ENCODE peak calls at places on chromosomes 16 and 17, in four cellular contexts. One of them, this sample, is unnamed. For H3K9me3, the result is how much of the 10 kb centered on the place peaks cover.

GRCh38 chr16:2785101-2785991 is 2.0 kb downstream of the PRSS33 start:
- DNase-seq in A549: no peak
- DNase-seq in body of pancreas: no peak
- DNase-seq in neuronal stem cell: no peak
- DNase-seq in this sample: no peak

GRCh38 chr16:66405057-66405783 is 21.9 kb upstream of the BEAN1 start:
- DNase-seq in neuronal stem cell: no peak
- DNase-seq in body of pancreas: no peak
- DNase-seq in A549: no peak
- DNase-seq in this sample: no peak

GRCh38 chr17:82882715-82883446 is 43.1 kb upstream of the ZNF750 start:
- DNase-seq in body of pancreas: peak
- DNase-seq in A549: no peak
- DNase-seq in neuronal stem cell: no peak
- DNase-seq in this sample: no peak

GRCh38 chr17:13885953-13886889 is 183.1 kb upstream of the COX10 start:
- DNase-seq in A549: no peak
- DNase-seq in neuronal stem cell: no peak
- DNase-seq in body of pancreas: no peak
- DNase-seq in this sample: no peak

GRCh38 chr17:73998246-73999220 is 204.9 kb upstream of the RPL38 start:
- DNase-seq in neuronal stem cell: no peak
- DNase-seq in body of pancreas: peak
- DNase-seq in A549: peak
- DNase-seq in this sample: peak

GRCh38 chr16:89407925-89408300 is 82.4 kb downstream of the ANKRD11 start:
- DNase-seq in body of pancreas: no peak
- DNase-seq in neuronal stem cell: no peak
- DNase-seq in A549: no peak
- DNase-seq in this sample: no peak

GRCh38 chr16:59633996-59634579 is 900.0 kb upstream of the GOT2 start:
- DNase-seq in body of pancreas: no peak
- DNase-seq in A549: no peak
- DNase-seq in neuronal stem cell: no peak
- DNase-seq in this sample: peak

GRCh38 chr17:58215685-58216084 is 3.4 kb downstream of the MKS1 start:
- DNase-seq in neuronal stem cell: no peak
- DNase-seq in A549: no peak
- DNase-seq in body of pancreas: no peak
- DNase-seq in this sample: no peak

GRCh38 chr17:81956607-81957589 is 4.1 kb downstream of the NOTUM start:
- DNase-seq in neuronal stem cell: no peak
- DNase-seq in body of pancreas: no peak
- DNase-seq in A549: no peak
- DNase-seq in this sample: no peak

GRCh38 chr16:4604401-4604800 is 10.3 kb downstream of the UBALD1 start:
- DNase-seq in A549: no peak
- DNase-seq in neuronal stem cell: no peak
- DNase-seq in body of pancreas: no peak
- DNase-seq in this sample: no peak

GRCh38 chr17:32520737-32521399 is 34.1 kb downstream of the CDK5R1 start:
- DNase-seq in body of pancreas: no peak
- DNase-seq in neuronal stem cell: no peak
- DNase-seq in A549: no peak
- DNase-seq in this sample: no peak

GRCh38 chr17:15409721-15410247 is 57.6 kb downstream of the CDRT4 start:
- DNase-seq in A549: no peak
- DNase-seq in body of pancreas: no peak
- DNase-seq in neuronal stem cell: no peak
- DNase-seq in this sample: no peak

GRCh38 chr17:76727745-76728456 is 1.3 kb downstream of the METTL23 start:
- DNase-seq in neuronal stem cell: no peak
- DNase-seq in body of pancreas: peak
- DNase-seq in A549: no peak
- DNase-seq in this sample: no peak

GRCh38 chr17:46950615-46950996 is 27.6 kb downstream of the GOSR2 start:
- DNase-seq in body of pancreas: peak
- DNase-seq in A549: no peak
- DNase-seq in neuronal stem cell: no peak
- DNase-seq in this sample: no peak

GRCh38 chr16:57640612-57641011 is 12.2 kb downstream of the ADGRG1 start:
- DNase-seq in body of pancreas: peak
- DNase-seq in A549: no peak
- DNase-seq in neuronal stem cell: no peak
- DNase-seq in this sample: no peak

GRCh38 chr16:12470311-12471229 is 333.1 kb downstream of the CPPED1 start:
- DNase-seq in A549: no peak
- DNase-seq in neuronal stem cell: no peak
- DNase-seq in body of pancreas: no peak
- DNase-seq in this sample: no peak

GRCh38 chr16:89938636-89938885 is 10.0 kb upstream of the DEF8 start:
- DNase-seq in body of pancreas: no peak
- DNase-seq in A549: no peak
- DNase-seq in neuronal stem cell: no peak
- DNase-seq in this sample: no peak

GRCh38 chr16:84266451-84266850 is 26.6 kb upstream of the KCNG4 start:
- DNase-seq in body of pancreas: no peak
- DNase-seq in A549: peak
- DNase-seq in neuronal stem cell: peak
- DNase-seq in this sample: peak

GRCh38 chr17:45394913-45395568 is 37.6 kb downstream of the ARHGAP27 start:
- DNase-seq in A549: peak
- DNase-seq in neuronal stem cell: peak
- DNase-seq in body of pancreas: peak
- DNase-seq in this sample: peak

GRCh38 chr16:9904526-9904925 is 277.7 kb downstream of the GRIN2A start:
- DNase-seq in A549: no peak
- DNase-seq in neuronal stem cell: no peak
- DNase-seq in body of pancreas: no peak
- DNase-seq in this sample: no peak

GRCh38 chr16:85947511-85948509 is 48.8 kb downstream of the IRF8 start:
- DNase-seq in body of pancreas: no peak
- DNase-seq in neuronal stem cell: no peak
- DNase-seq in A549: no peak
- DNase-seq in this sample: no peak
- H3K4me3 ChIP-seq in body of pancreas: no peak
- H3K4me3 ChIP-seq in neuronal stem cell: no peak
- H3K4me3 ChIP-seq in A549: peak
- H3K4me3 ChIP-seq in this sample: no peak

DNA sequence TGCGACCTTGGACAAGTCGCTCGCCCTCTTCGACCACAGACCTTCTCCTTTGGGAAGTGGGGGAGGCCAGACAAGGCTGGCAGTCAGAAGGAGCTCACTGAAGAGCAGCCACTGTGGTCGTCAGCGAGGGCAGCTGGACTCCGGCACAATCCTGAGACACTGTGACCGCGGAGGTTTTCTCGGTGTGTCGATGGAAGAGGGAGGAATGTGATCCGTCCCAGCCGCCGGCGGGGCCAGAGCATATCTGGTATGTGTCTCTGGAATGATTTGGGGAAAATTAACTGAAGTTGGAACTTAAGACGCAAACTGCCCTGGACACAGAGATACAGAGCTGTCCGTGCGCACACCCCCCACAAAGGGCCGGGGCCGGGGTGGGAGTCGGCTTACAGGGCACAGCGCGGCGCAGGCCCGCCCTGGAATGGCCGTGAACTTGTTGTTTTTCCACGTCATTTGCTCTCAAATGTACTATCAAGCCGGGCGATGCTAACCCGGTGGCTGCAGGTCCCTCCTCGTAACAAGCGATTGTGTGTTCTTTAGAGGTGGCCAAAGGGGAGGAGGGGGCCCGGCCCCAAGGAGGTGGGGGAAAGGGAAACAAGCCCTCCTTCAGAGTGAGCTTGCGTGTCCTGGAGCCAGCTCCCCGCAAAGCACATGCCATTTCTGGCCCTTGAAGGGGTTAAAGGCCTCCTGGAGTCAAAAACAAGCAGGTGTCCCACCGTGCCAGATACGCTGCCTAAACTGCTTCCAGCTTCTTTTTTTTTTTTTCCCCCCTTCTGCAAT is 412 bp upstream of the WFIKKN2 start:
- DNase-seq in neuronal stem cell: no peak
- DNase-seq in A549: no peak
- DNase-seq in body of pancreas: no peak
- DNase-seq in this sample: no peak
- H3K9me3 ChIP-seq in neuronal stem cell: under half
- H3K9me3 ChIP-seq in A549: under half
- H3K9me3 ChIP-seq in body of pancreas: under half
- H3K9me3 ChIP-seq in this sample: under half

GRCh38 chr17:79842656-79843474 is 3.6 kb upstream of the CBX4 start:
- DNase-seq in body of pancreas: no peak
- DNase-seq in neuronal stem cell: no peak
- DNase-seq in A549: no peak
- DNase-seq in this sample: no peak
- H3K4me3 ChIP-seq in body of pancreas: peak
- H3K4me3 ChIP-seq in neuronal stem cell: peak
- H3K4me3 ChIP-seq in A549: no peak
- H3K4me3 ChIP-seq in this sample: no peak

GRCh38 chr16:35195173-35195863 is 1735.9 kb downstream of the TP53TG3F start:
- DNase-seq in A549: no peak
- DNase-seq in neuronal stem cell: no peak
- DNase-seq in body of pancreas: no peak
- DNase-seq in this sample: no peak
- H3K9me3 ChIP-seq in A549: under half
- H3K9me3 ChIP-seq in neuronal stem cell: half or more
- H3K9me3 ChIP-seq in body of pancreas: under half
- H3K9me3 ChIP-seq in this sample: under half

GRCh38 chr16:10939649-10940206 is 2.5 kb downstream of the DEXI start:
- DNase-seq in neuronal stem cell: no peak
- DNase-seq in A549: no peak
- DNase-seq in body of pancreas: no peak
- DNase-seq in this sample: no peak

GRCh38 chr16:10940501-10941079 is 1.7 kb downstream of the DEXI start:
- DNase-seq in neuronal stem cell: no peak
- DNase-seq in body of pancreas: no peak
- DNase-seq in A549: no peak
- DNase-seq in this sample: no peak

GRCh38 chr16:10937068-10937859 is 5.0 kb downstream of the DEXI start:
- DNase-seq in body of pancreas: no peak
- DNase-seq in A549: no peak
- DNase-seq in neuronal stem cell: no peak
- DNase-seq in this sample: no peak

GRCh38 chr16:10938321-10938720 is 3.9 kb downstream of the DEXI start:
- DNase-seq in A549: no peak
- DNase-seq in neuronal stem cell: no peak
- DNase-seq in body of pancreas: no peak
- DNase-seq in this sample: no peak

DNA sequence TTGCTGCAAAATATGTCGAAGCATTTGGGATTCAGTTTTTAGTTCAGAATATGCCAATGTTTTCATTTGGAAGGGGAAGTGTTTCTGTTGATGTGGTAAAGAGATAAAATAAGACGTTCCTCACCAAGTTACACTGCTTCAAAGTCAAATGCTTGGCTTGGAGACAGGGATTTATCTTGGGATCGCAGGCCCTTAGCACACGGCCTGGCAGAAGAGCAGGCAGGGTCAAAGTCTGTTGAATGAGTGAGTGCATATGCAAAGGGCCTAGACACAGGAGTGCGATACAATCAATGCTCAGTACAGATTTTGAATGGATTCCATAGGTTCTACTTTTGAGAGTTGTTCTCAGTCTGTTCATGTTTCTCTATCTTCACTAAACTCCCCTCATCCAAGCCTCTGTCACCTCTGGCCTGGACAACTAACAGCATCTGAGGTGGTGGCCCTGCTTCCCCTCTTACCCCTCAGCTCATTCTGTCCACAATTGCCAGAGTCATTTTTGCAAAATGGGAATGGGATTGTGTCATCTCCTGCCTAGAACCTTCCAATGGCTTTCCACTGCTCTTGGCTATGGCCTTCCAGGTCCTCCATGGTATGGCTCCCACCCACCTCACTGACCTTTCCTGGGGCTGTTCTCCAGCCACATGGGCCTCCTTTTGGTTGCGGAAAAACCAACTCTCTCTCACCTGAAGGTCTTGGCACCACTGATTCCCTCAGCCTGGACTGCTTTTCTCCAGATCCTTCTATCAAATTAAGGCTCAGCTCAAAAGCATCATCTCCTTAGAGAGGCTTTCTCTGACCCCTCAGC is 3.2 kb downstream of the DEXI start:
- DNase-seq in body of pancreas: no peak
- DNase-seq in neuronal stem cell: no peak
- DNase-seq in A549: no peak
- DNase-seq in this sample: no peak
- H3K4me3 ChIP-seq in body of pancreas: no peak
- H3K4me3 ChIP-seq in neuronal stem cell: no peak
- H3K4me3 ChIP-seq in A549: no peak
- H3K4me3 ChIP-seq in this sample: no peak

This sample was measured in HAP-1.